ENCODE peak calls at places on chromosomes 5 and 9, in six cellular contexts. C is cardiac muscle cell; F is heart right ventricle; Z is CD4-positive, alpha-beta T cell; A is adrenal gland; U is heart left ventricle. X is an unnamed sample.

GRCh38 chr9:89801723-89802680 is 197.2 kb downstream of the GADD45G start:
- DNase-seq in C (peak; percentile 19), F (no peak), Z (no peak), A (no peak), U (no peak), X (no peak)

GRCh38 chr5:157808043-157808442 is 50.9 kb downstream of the CLINT1 start:
- DNase-seq in C (no peak), F (no peak), Z (no peak), A (no peak), U (no peak), X (no peak)

GRCh38 chr5:35803221-35803651 is 53.5 kb upstream of the IL7R start:
- DNase-seq in C (peak; percentile 69), F (no peak), Z (no peak), A (peak; percentile 29), U (peak; percentile 64), X (no peak)

GRCh38 chr9:128057724-128058409 is 9.3 kb downstream of the NAIF1 start:
- DNase-seq in C (no peak), F (no peak), Z (no peak), A (no peak), U (no peak), X (no peak)

GRCh38 chr9:18253950-18254349 is 220.0 kb upstream of the ADAMTSL1 start:
- DNase-seq in C (no peak), F (no peak), Z (no peak), A (no peak), U (no peak), X (no peak)

GRCh38 chr9:136545966-136546696 is at the start of gene NOTCH1:
- DNase-seq in C (peak; percentile 96), F (peak; percentile 95), Z (peak; percentile 83), A (peak; percentile 90), U (peak; percentile 97), X (peak; percentile 91)

GRCh38 chr9:77647659-77648457 is at the start of gene GNA14:
- DNase-seq in C (peak; percentile 23), F (peak; percentile 41), Z (no peak), A (no peak), U (peak; percentile 73), X (no peak)

GRCh38 chr5:69414885-69415583 is at the start of gene MARVELD2:
- DNase-seq in C (peak; percentile 63), F (peak; percentile 69), Z (peak; percentile 26), A (peak; percentile 62), U (peak; percentile 79), X (no peak)

GRCh38 chr5:9544502-9545300 is 1.2 kb downstream of the SEMA5A start:
- DNase-seq in C (peak; percentile 87), F (peak; percentile 87), Z (no peak), A (peak; percentile 83), U (peak; percentile 92), X (peak; percentile 91)

GRCh38 chr5:14168139-14168792 is 25.1 kb downstream of the TRIO start:
- DNase-seq in C (peak; percentile 30), F (no peak), Z (no peak), A (no peak), U (no peak), X (no peak)

GRCh38 chr5:142095035-142095434 is 13.5 kb upstream of the NDFIP1 start:
- DNase-seq in C (no peak), F (no peak), Z (no peak), A (no peak), U (no peak), X (no peak)

GRCh38 chr9:109817846-109818472 is 38.0 kb downstream of the PALM2AKAP2 start:
- DNase-seq in C (peak; percentile 97), F (no peak), Z (peak; percentile 6), A (peak; percentile 90), U (no peak), X (peak; percentile 89)

GRCh38 chr9:93261281-93261680 is 77.3 kb downstream of the WNK2 start:
- DNase-seq in C (no peak), F (no peak), Z (no peak), A (peak; percentile 6), U (no peak), X (no peak)

GRCh38 chr5:176628406-176629228 is 1.7 kb downstream of the SNCB start:
- DNase-seq in C (no peak), F (no peak), Z (no peak), A (no peak), U (no peak), X (no peak)

GRCh38 chr5:126852104-126852531 is 75.2 kb downstream of the LMNB1 start:
- DNase-seq in C (peak; percentile 61), F (no peak), Z (no peak), A (no peak), U (no peak), X (no peak)

GRCh38 chr9:36900136-36900855 is 133.8 kb downstream of the PAX5 start:
- DNase-seq in C (no peak), F (no peak), Z (no peak), A (no peak), U (no peak), X (no peak)

DNA sequence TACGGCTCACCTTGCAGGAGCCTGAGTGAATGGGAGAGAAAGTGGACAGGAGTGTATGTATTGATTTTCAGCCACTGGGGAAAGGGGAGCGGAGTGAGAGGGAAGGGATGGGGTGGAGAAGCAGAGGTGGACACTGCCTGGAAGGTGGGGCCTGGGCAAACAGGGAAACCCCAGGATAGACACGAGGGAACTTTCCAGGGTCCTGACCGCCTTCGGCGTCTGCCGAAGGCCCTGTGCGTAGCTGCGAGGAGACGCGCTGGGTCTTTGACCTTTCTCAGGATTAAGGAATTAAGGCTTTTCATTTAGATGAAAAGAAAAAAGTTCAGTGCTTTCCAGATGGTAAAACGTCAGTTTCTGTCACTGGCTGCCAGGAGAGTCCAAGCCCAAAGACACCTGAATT is 134.6 kb upstream of the RAPGEF1 start:
- DNase-seq in C (no peak), F (no peak), Z (no peak), A (no peak), U (no peak), X (no peak)
- H3K27ac ChIP-seq in C (no peak overlapping the region), F (no peak overlapping the region), Z (no peak overlapping the region), A (no peak overlapping the region), U (no peak overlapping the region), X (no peak overlapping the region)

DNA sequence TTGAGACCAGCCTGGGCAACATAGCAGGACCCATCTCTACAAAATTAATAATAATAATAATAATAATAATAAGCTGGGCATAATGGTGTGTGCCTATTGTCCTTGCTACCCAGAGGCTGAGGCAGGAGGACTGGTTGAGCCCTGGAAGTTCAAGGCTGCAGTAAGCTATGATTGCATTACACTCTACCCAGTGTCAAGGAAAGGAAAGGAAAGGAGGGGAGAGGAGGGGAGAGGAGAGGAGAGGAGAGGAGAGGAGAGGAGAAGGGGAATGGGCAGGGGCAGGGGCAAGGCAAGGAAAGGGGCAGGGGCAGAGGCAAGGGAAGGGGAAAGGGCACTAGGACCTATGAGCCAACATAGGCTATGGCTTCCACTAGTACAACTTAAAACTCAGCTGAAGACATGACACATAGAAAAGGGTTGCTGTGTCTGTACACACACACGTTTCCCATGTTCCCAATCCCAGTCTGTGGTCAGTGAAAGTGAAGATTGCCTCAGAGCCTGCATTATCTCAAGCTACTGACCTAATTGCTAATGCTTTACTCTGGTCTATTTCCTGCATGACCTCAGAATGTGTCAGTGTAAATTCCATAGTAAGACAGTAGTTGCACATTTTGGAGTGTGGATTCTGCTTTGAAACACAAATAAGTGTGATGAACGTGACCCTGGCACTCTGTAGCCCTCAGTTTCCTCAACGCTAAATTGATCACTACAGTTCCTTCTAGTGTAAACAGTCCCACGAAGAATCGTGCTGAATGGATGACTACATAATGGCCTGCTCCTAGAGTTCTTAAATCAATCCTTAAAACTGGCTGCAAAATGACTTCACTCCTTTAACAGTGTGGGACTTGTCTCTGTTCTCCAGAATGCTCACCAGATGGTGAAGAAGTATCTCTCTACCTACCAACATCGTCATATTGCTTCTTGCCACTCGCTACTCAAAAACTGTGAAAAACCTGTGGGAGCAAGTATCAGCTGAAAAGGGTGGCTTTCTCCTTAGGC is 497.0 kb downstream of the RAB3C start:
- DNase-seq in C (peak; percentile 98), F (no peak), Z (no peak), A (no peak), U (no peak), X (no peak)
- H3K27ac ChIP-seq in C (peak overlapping the region; percentile 12), F (no peak overlapping the region), Z (no peak overlapping the region), A (peak overlapping the region; percentile 35), U (no peak overlapping the region), X (no peak overlapping the region)

GRCh38 chr9:8883313-8883712 is 1083.7 kb upstream of the DMAC1 start:
- DNase-seq in C (no peak), F (no peak), Z (no peak), A (no peak), U (no peak), X (no peak)

GRCh38 chr9:8887369-8887768 is 1087.8 kb upstream of the DMAC1 start:
- DNase-seq in C (no peak), F (no peak), Z (no peak), A (no peak), U (no peak), X (no peak)

GRCh38 chr9:8888592-8888991 is 1089.0 kb upstream of the DMAC1 start:
- DNase-seq in C (no peak), F (no peak), Z (no peak), A (no peak), U (no peak), X (no peak)

GRCh38 chr9:8890695-8891094 is 1091.1 kb upstream of the DMAC1 start:
- DNase-seq in C (no peak), F (no peak), Z (no peak), A (no peak), U (no peak), X (no peak)

GRCh38 chr9:8889100-8889499 is 1089.5 kb upstream of the DMAC1 start:
- DNase-seq in C (no peak), F (no peak), Z (no peak), A (no peak), U (no peak), X (no peak)
- H3K27ac ChIP-seq in C (no peak overlapping the region), F (no peak overlapping the region), Z (no peak overlapping the region), A (no peak overlapping the region), U (no peak overlapping the region), X (no peak overlapping the region)

DNA sequence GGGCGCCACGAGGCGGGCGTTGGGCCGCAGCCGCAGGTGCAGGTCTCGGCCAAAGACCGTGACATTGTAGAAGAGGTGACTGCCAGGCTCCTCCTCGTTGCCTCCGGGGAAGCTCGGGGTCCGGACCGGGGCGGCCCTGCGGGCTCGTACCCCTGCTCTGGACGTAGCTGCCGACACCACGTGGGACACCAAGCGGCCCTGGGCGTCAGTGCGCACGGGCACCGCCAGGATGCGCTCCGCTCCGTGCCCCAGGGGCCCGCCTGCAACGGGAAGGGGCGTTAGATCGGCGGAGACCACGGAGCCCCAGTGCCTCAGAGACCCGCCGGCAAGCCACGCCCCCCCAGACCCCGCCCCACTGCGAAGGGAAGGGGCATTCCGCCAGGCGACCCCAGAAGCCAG is 1.4 kb downstream of the ADAMTS2 start:
- DNase-seq in C (peak; percentile 75), F (peak; percentile 45), Z (no peak), A (no peak), U (no peak), X (no peak)
- H3K27ac ChIP-seq in C (no peak overlapping the region), F (no peak overlapping the region), Z (no peak overlapping the region), A (peak overlapping the region; percentile 86), U (no peak overlapping the region), X (no peak overlapping the region)